ENCODE peak calls at places on chromosomes 4 and X, in four cellular contexts. A is Right ventricle myocardium superior; T is activated T-cell treated with anti-CD3 and anti-CD28 coated beads, Interleukin-2, amount 50 U/mL, for 4 hours; N is activated naive CD8-positive, alpha-beta T cell treated with anti-CD3 and anti-CD28 coated beads, Interleukin-2, amount 50 U/mL, for 24 hours. S is an unnamed sample.

GRCh38 chr4:7275490-7276154 is 83.3 kb downstream of the SORCS2 start:
- ATAC-seq in T (no peak), N (no peak), A (no peak), S (no peak)

GRCh38 chrX:56000169-56000568 is 232.0 kb upstream of the KLF8 start:
- ATAC-seq in T (no peak), N (no peak), A (no peak), S (no peak)

GRCh38 chrX:114584983-114585842 is 1.3 kb downstream of the HTR2C start:
- ATAC-seq in A (no peak), T (no peak), N (no peak), S (no peak)

GRCh38 chr4:150593996-150594395 is 12.0 kb downstream of the MAB21L2 start:
- ATAC-seq in N (no peak), A (no peak), T (no peak), S (no peak)

GRCh38 chrX:107700317-107700774 is 72.0 kb downstream of the PRPS1 start:
- ATAC-seq in T (no peak), A (peak; percentile 85), N (no peak), S (peak; percentile 59)

GRCh38 chr4:128455076-128455345 is 167.4 kb upstream of the PGRMC2 start:
- ATAC-seq in T (no peak), N (no peak), A (peak; percentile 18), S (no peak)

GRCh38 chrX:97057349-97057909 is 173.7 kb downstream of the RPA4 start:
- ATAC-seq in T (no peak), N (no peak), A (no peak), S (no peak)

GRCh38 chrX:78574306-78574705 is 84.8 kb downstream of the RTL3 start:
- ATAC-seq in N (no peak), A (no peak), T (no peak), S (no peak)

GRCh38 chr4:149914521-149915115 is 99.0 kb upstream of the IQCM start:
- ATAC-seq in N (peak; percentile 36), A (no peak), T (no peak), S (no peak)

GRCh38 chr4:105989411-105990242 is 94.4 kb downstream of the NPNT start:
- ATAC-seq in N (no peak), T (no peak), A (no peak), S (no peak)

GRCh38 chr4:140928880-140929279 is 172.7 kb upstream of the TBC1D9 start:
- ATAC-seq in N (no peak), A (no peak), T (no peak), S (no peak)

GRCh38 chr4:112290341-112290740 is 4.6 kb upstream of the TIFA start:
- ATAC-seq in A (no peak), T (no peak), N (peak; percentile 41), S (peak; percentile 49)

GRCh38 chr4:2860391-2861348 is 17.0 kb downstream of the ADD1 start:
- ATAC-seq in T (no peak), N (no peak), A (peak; percentile 67), S (no peak)

GRCh38 chr4:128916832-128917231 is 107.3 kb downstream of the JADE1 start:
- ATAC-seq in A (peak; percentile 65), N (no peak), T (no peak), S (no peak)

GRCh38 chrX:37816766-37817165 is 30.6 kb downstream of the DYNLT3 start:
- ATAC-seq in A (no peak), T (no peak), N (no peak), S (no peak)

GRCh38 chrX:9530848-9531274 is 66.0 kb downstream of the TBL1X start:
- ATAC-seq in T (peak; percentile 67), N (peak; percentile 83), A (peak; percentile 96), S (peak; percentile 86)

GRCh38 chr4:158817562-158818370 is 48.9 kb downstream of the FNIP2 start:
- ATAC-seq in A (peak; percentile 26), N (peak; percentile 63), T (peak; percentile 66), S (peak; percentile 58)

GRCh38 chrX:36443007-36443406 is 523.5 kb downstream of the CFAP47 start:
- ATAC-seq in T (no peak), N (no peak), A (no peak), S (no peak)

GRCh38 chr4:9812530-9813340 is 31.3 kb downstream of the DRD5 start:
- ATAC-seq in N (peak; percentile 80), T (no peak), A (no peak), S (peak; percentile 75)

GRCh38 chrX:154059231-154059630 is 38.3 kb downstream of the MECP2 start:
- ATAC-seq in A (no peak), N (no peak), T (no peak), S (no peak)

GRCh38 chr4:123984881-123985280 is 588.3 kb downstream of the SPRY1 start:
- ATAC-seq in T (no peak), N (no peak), A (peak; percentile 78), S (no peak)

GRCh38 chr4:1225272-1226166 is 23.4 kb downstream of the CTBP1 start:
- ATAC-seq in N (no peak), A (peak; percentile 3), T (no peak), S (no peak)

GRCh38 chr4:8335848-8336247 is 66.3 kb downstream of the HTRA3 start:
- ATAC-seq in T (no peak), N (no peak), A (no peak), S (no peak)

GRCh38 chr4:40492747-40493146 is 136.9 kb downstream of the RBM47 start:
- ATAC-seq in A (no peak), T (no peak), N (no peak), S (no peak)

GRCh38 chrX:88903989-88904718 is 157.1 kb downstream of the CPXCR1 start:
- ATAC-seq in T (no peak), N (no peak), A (no peak), S (peak; percentile 67)

GRCh38 chr4:185847352-185848078 is 35.5 kb upstream of the SORBS2 start:
- ATAC-seq in A (peak; percentile 88), N (no peak), T (no peak), S (no peak)

GRCh38 chr4:107666134-107666533 is 53.9 kb downstream of the PAPSS1 start:
- ATAC-seq in N (no peak), T (no peak), A (peak; percentile 51), S (no peak)

GRCh38 chr4:6594341-6594740 is 19.4 kb downstream of the MAN2B2 start:
- ATAC-seq in T (no peak), A (no peak), N (no peak), S (no peak)